ENCODE peak calls at places on chromosomes 7 and 10, in five cellular contexts. One of them, this sample, is unnamed.
A peak's percentile ranks its signal among the peaks of the same experiment; 100 is the strongest.

GRCh38 chr7:15603124-15603523 is 41.3 kb upstream of the AGMO start:
- DNase-seq in A549: no peak
- DNase-seq in uterus: no peak
- DNase-seq in GM06990: no peak
- DNase-seq in GM23338: no peak
- DNase-seq in this sample: peak; percentile 59

GRCh38 chr7:31493714-31494181 is 20.1 kb upstream of the ITPRID1 start:
- DNase-seq in GM23338: peak; percentile 43
- DNase-seq in A549: no peak
- DNase-seq in uterus: no peak
- DNase-seq in GM06990: no peak
- DNase-seq in this sample: peak; percentile 98

GRCh38 chr7:27689045-27689877 is 26.6 kb upstream of the HIBADH start:
- DNase-seq in GM06990: no peak
- DNase-seq in uterus: no peak
- DNase-seq in GM23338: peak; percentile 82
- DNase-seq in A549: no peak
- DNase-seq in this sample: peak; percentile 42

GRCh38 chr10:17504547-17505245 is 50.3 kb upstream of the ST8SIA6 start:
- DNase-seq in uterus: no peak
- DNase-seq in GM06990: no peak
- DNase-seq in A549: no peak
- DNase-seq in GM23338: no peak
- DNase-seq in this sample: no peak

GRCh38 chr7:136869991-136870798 is 1.7 kb downstream of the CHRM2 start:
- DNase-seq in GM23338: peak; percentile 49
- DNase-seq in uterus: no peak
- DNase-seq in GM06990: peak; percentile 2
- DNase-seq in A549: no peak
- DNase-seq in this sample: no peak

GRCh38 chr10:20966426-20966825 is 69.3 kb upstream of the NEBL start:
- DNase-seq in uterus: no peak
- DNase-seq in GM23338: no peak
- DNase-seq in A549: no peak
- DNase-seq in GM06990: no peak
- DNase-seq in this sample: no peak

GRCh38 chr10:76301950-76302349 is 870.5 kb downstream of the LRMDA start:
- DNase-seq in GM23338: no peak
- DNase-seq in GM06990: no peak
- DNase-seq in uterus: no peak
- DNase-seq in A549: no peak
- DNase-seq in this sample: peak; percentile 21

GRCh38 chr10:103884681-103885139 is 29.3 kb upstream of the SH3PXD2A start:
- DNase-seq in GM23338: peak; percentile 81
- DNase-seq in uterus: no peak
- DNase-seq in GM06990: no peak
- DNase-seq in A549: peak; percentile 76
- DNase-seq in this sample: peak; percentile 79

GRCh38 chr7:100825760-100826545 is 1.4 kb downstream of the EPHB4 start:
- DNase-seq in GM06990: no peak
- DNase-seq in GM23338: peak; percentile 56
- DNase-seq in uterus: peak; percentile 55
- DNase-seq in A549: no peak
- DNase-seq in this sample: peak; percentile 50

GRCh38 chr7:102065226-102065625 is 221.4 kb upstream of the SH2B2 start:
- DNase-seq in uterus: no peak
- DNase-seq in GM23338: no peak
- DNase-seq in A549: no peak
- DNase-seq in GM06990: no peak
- DNase-seq in this sample: no peak

GRCh38 chr7:30877010-30877740 is 34.5 kb upstream of the AQP1 start:
- DNase-seq in A549: no peak
- DNase-seq in GM23338: peak; percentile 66
- DNase-seq in GM06990: no peak
- DNase-seq in uterus: no peak
- DNase-seq in this sample: no peak

GRCh38 chr10:73117976-73118743 is 7.9 kb downstream of the NUDT13 start:
- DNase-seq in uterus: no peak
- DNase-seq in A549: no peak
- DNase-seq in GM23338: no peak
- DNase-seq in GM06990: peak; percentile 67
- DNase-seq in this sample: peak; percentile 80

GRCh38 chr10:15167411-15168295 is 840 bp downstream of the NMT2 start:
- DNase-seq in uterus: peak; percentile 43
- DNase-seq in GM23338: peak; percentile 86
- DNase-seq in GM06990: peak; percentile 71
- DNase-seq in A549: peak; percentile 76
- DNase-seq in this sample: peak; percentile 57

GRCh38 chr10:48469516-48470020 is 135.3 kb downstream of the ARHGAP22 start:
- DNase-seq in uterus: peak; percentile 6
- DNase-seq in GM06990: no peak
- DNase-seq in A549: no peak
- DNase-seq in GM23338: no peak
- DNase-seq in this sample: no peak

GRCh38 chr10:72821606-72822005 is 71.9 kb upstream of the OIT3 start:
- DNase-seq in uterus: no peak
- DNase-seq in GM23338: no peak
- DNase-seq in GM06990: no peak
- DNase-seq in A549: no peak
- DNase-seq in this sample: no peak

GRCh38 chr7:47574473-47575328 is 7.2 kb downstream of the TNS3 start:
- DNase-seq in GM23338: no peak
- DNase-seq in A549: no peak
- DNase-seq in uterus: no peak
- DNase-seq in GM06990: peak; percentile 50
- DNase-seq in this sample: peak; percentile 65

GRCh38 chr7:19118896-19119301 is 1.5 kb upstream of the TWIST1 start:
- DNase-seq in GM23338: peak; percentile 80
- DNase-seq in GM06990: no peak
- DNase-seq in A549: no peak
- DNase-seq in uterus: no peak
- DNase-seq in this sample: no peak

GRCh38 chr10:62258926-62259325 is 9.7 kb downstream of the RTKN2 start:
- DNase-seq in A549: no peak
- DNase-seq in GM23338: no peak
- DNase-seq in GM06990: no peak
- DNase-seq in uterus: no peak
- DNase-seq in this sample: peak; percentile 79

GRCh38 chr7:44280993-44281721 is 44.2 kb downstream of the CAMK2B start:
- DNase-seq in uterus: peak; percentile 6
- DNase-seq in GM06990: no peak
- DNase-seq in GM23338: no peak
- DNase-seq in A549: no peak
- DNase-seq in this sample: no peak

GRCh38 chr7:105811189-105811847 is 65.1 kb downstream of the ATXN7L1 start:
- DNase-seq in uterus: no peak
- DNase-seq in GM06990: no peak
- DNase-seq in A549: no peak
- DNase-seq in GM23338: no peak
- DNase-seq in this sample: no peak

GRCh38 chr10:583433-583832 is 106.0 kb downstream of the DIP2C start:
- DNase-seq in A549: no peak
- DNase-seq in GM23338: no peak
- DNase-seq in uterus: no peak
- DNase-seq in GM06990: no peak
- DNase-seq in this sample: no peak

GRCh38 chr7:148589640-148590039 is 926 bp upstream of the C7orf33 start:
- DNase-seq in GM06990: no peak
- DNase-seq in uterus: no peak
- DNase-seq in GM23338: peak; percentile 50
- DNase-seq in A549: no peak
- DNase-seq in this sample: no peak

GRCh38 chr10:105243825-105244224 is 602.7 kb downstream of the SORCS3 start:
- DNase-seq in GM23338: no peak
- DNase-seq in uterus: no peak
- DNase-seq in A549: no peak
- DNase-seq in GM06990: no peak
- DNase-seq in this sample: no peak

GRCh38 chr7:75033064-75033463 is 40.5 kb downstream of the RCC1L start:
- DNase-seq in A549: peak; percentile 43
- DNase-seq in GM23338: peak; percentile 82
- DNase-seq in GM06990: no peak
- DNase-seq in uterus: no peak
- DNase-seq in this sample: no peak

GRCh38 chr7:68491523-68492358 is 1106.5 kb upstream of the AUTS2 start:
- DNase-seq in GM06990: no peak
- DNase-seq in uterus: no peak
- DNase-seq in A549: no peak
- DNase-seq in GM23338: no peak
- DNase-seq in this sample: no peak

GRCh38 chr10:97553575-97554100 is 18.9 kb upstream of the ANKRD2 start:
- DNase-seq in GM06990: peak; percentile 54
- DNase-seq in uterus: peak; percentile 75
- DNase-seq in A549: peak; percentile 76
- DNase-seq in GM23338: peak; percentile 93
- DNase-seq in this sample: peak; percentile 78

GRCh38 chr7:42661312-42661711 is 250.6 kb downstream of the C7orf25 start:
- DNase-seq in GM23338: no peak
- DNase-seq in uterus: no peak
- DNase-seq in GM06990: no peak
- DNase-seq in A549: no peak
- DNase-seq in this sample: peak; percentile 94

GRCh38 chr10:110774069-110775021 is 97.4 kb upstream of the PDCD4 start:
- DNase-seq in GM06990: peak; percentile 86
- DNase-seq in GM23338: no peak
- DNase-seq in A549: peak; percentile 71
- DNase-seq in uterus: no peak
- DNase-seq in this sample: peak; percentile 93

GRCh38 chr7:140722254-140722653 is 25.7 kb downstream of the NDUFB2 start:
- DNase-seq in uterus: no peak
- DNase-seq in GM23338: no peak
- DNase-seq in GM06990: no peak
- DNase-seq in A549: no peak
- DNase-seq in this sample: no peak

GRCh38 chr10:6843477-6843876 is 263.4 kb upstream of the PRKCQ start:
- DNase-seq in uterus: no peak
- DNase-seq in GM06990: no peak
- DNase-seq in A549: no peak
- DNase-seq in GM23338: no peak
- DNase-seq in this sample: no peak

GRCh38 chr7:71705901-71706300 is 574.0 kb downstream of the GALNT17 start:
- DNase-seq in GM23338: no peak
- DNase-seq in GM06990: no peak
- DNase-seq in uterus: no peak
- DNase-seq in A549: no peak
- DNase-seq in this sample: no peak

GRCh38 chr7:29865526-29865925 is 59.2 kb downstream of the WIPF3 start:
- DNase-seq in GM06990: no peak
- DNase-seq in uterus: no peak
- DNase-seq in GM23338: no peak
- DNase-seq in A549: no peak
- DNase-seq in this sample: peak; percentile 40

GRCh38 chr10:30581779-30582380 is 47.7 kb downstream of the LYZL2 start:
- DNase-seq in GM23338: peak; percentile 74
- DNase-seq in GM06990: no peak
- DNase-seq in uterus: peak; percentile 22
- DNase-seq in A549: peak; percentile 64
- DNase-seq in this sample: peak; percentile 58

GRCh38 chr10:89426230-89426868 is 12.0 kb downstream of the IFIT5 start:
- DNase-seq in uterus: no peak
- DNase-seq in A549: peak; percentile 56
- DNase-seq in GM23338: peak; percentile 77
- DNase-seq in GM06990: no peak
- DNase-seq in this sample: peak; percentile 67
- TF ChIP-seq CTCF in uterus: peak; percentile 88
- TF ChIP-seq CTCF in A549: peak; percentile 93
- TF ChIP-seq CTCF in GM23338: peak; percentile 84
- TF ChIP-seq CTCF in GM06990: peak; percentile 66
- TF ChIP-seq CTCF in this sample: peak; percentile 80

GRCh38 chr7:99460651-99461050 is 5.3 kb downstream of the ATP5MF start:
- DNase-seq in GM06990: no peak
- DNase-seq in uterus: no peak
- DNase-seq in A549: no peak
- DNase-seq in GM23338: no peak
- DNase-seq in this sample: peak; percentile 67
- H3K4me3 ChIP-seq in GM06990: no peak overlapping the region
- H3K4me3 ChIP-seq in uterus: no peak overlapping the region
- H3K4me3 ChIP-seq in A549: no peak overlapping the region
- H3K4me3 ChIP-seq in GM23338: no peak overlapping the region
- H3K4me3 ChIP-seq in this sample: no peak overlapping the region

DNA sequence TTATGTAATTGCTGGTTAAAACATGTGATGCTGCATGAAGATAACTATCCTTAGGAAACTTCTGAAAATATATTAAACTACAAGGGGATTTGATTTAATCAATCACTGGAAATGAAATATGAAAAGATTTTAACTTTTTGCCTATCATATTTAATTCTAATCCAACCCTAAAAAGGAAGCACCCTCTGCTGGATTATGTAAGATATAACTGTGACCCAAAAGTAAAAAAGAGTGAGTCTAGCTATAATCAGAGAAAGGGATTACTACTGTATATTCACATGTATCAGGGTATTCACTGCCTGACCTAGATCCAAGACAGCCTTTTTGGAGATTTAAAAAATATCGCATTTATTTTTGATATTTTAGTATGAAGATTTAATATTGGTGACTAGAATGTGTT is 295.5 kb downstream of the MDFIC start:
- DNase-seq in GM06990: no peak
- DNase-seq in GM23338: no peak
- DNase-seq in A549: no peak
- DNase-seq in uterus: no peak
- DNase-seq in this sample: no peak
- TF ChIP-seq CTCF in GM06990: peak; percentile 20
- TF ChIP-seq CTCF in GM23338: no peak
- TF ChIP-seq CTCF in A549: no peak
- TF ChIP-seq CTCF in uterus: peak; percentile 33
- TF ChIP-seq CTCF in this sample: peak; percentile 10

GRCh38 chr7:158236400-158236799 is 351.2 kb downstream of the PTPRN2 start:
- DNase-seq in uterus: no peak
- DNase-seq in A549: no peak
- DNase-seq in GM06990: no peak
- DNase-seq in GM23338: no peak
- DNase-seq in this sample: no peak

GRCh38 chr7:158239290-158239981 is 348.2 kb downstream of the PTPRN2 start:
- DNase-seq in uterus: no peak
- DNase-seq in GM23338: no peak
- DNase-seq in A549: no peak
- DNase-seq in GM06990: no peak
- DNase-seq in this sample: no peak

GRCh38 chr7:158237672-158238335 is 349.8 kb downstream of the PTPRN2 start:
- DNase-seq in GM06990: no peak
- DNase-seq in A549: no peak
- DNase-seq in GM23338: no peak
- DNase-seq in uterus: no peak
- DNase-seq in this sample: no peak

GRCh38 chr7:158240801-158241200 is 346.8 kb downstream of the PTPRN2 start:
- DNase-seq in A549: no peak
- DNase-seq in GM06990: no peak
- DNase-seq in uterus: no peak
- DNase-seq in GM23338: no peak
- DNase-seq in this sample: no peak

GRCh38 chr7:158238616-158239289 is 348.9 kb downstream of the PTPRN2 start:
- DNase-seq in GM23338: no peak
- DNase-seq in A549: no peak
- DNase-seq in uterus: no peak
- DNase-seq in GM06990: no peak
- DNase-seq in this sample: no peak
- H3K4me3 ChIP-seq in GM23338: no peak overlapping the region
- H3K4me3 ChIP-seq in A549: no peak overlapping the region
- H3K4me3 ChIP-seq in uterus: no peak overlapping the region
- H3K4me3 ChIP-seq in GM06990: no peak overlapping the region
- H3K4me3 ChIP-seq in this sample: no peak overlapping the region

GRCh38 chr7:138981332-138982203 is at the start of gene KIAA1549:
- DNase-seq in uterus: peak; percentile 34
- DNase-seq in A549: peak; percentile 67
- DNase-seq in GM06990: peak; percentile 82
- DNase-seq in GM23338: peak; percentile 85
- DNase-seq in this sample: peak; percentile 76
- TF ChIP-seq CTCF in uterus: peak; percentile 31
- TF ChIP-seq CTCF in A549: peak; percentile 68
- TF ChIP-seq CTCF in GM06990: peak; percentile 1
- TF ChIP-seq CTCF in GM23338: peak; percentile 54
- TF ChIP-seq CTCF in this sample: peak; percentile 3

This sample was measured in epithelial cell of esophagus.